ENCODE peak calls at places on chromosomes 3 and 15, in ten cellular contexts. One of them, this sample, is unnamed.

GRCh38 chr3:106397004-106397403 is 528.2 kb upstream of the CBLB start:
- ATAC-seq in A549: no peak
- ATAC-seq in DND-41: no peak
- ATAC-seq in pancreas: no peak
- ATAC-seq in heart right ventricle: no peak
- ATAC-seq in upper lobe of left lung: no peak
- ATAC-seq in psoas muscle: no peak
- ATAC-seq in left lung: no peak
- ATAC-seq in HCT116: no peak
- ATAC-seq in gastrocnemius medialis: no peak
- ATAC-seq in this sample: no peak

GRCh38 chr3:99246010-99246654 is 344.6 kb upstream of the DCBLD2 start:
- ATAC-seq in A549: no peak
- ATAC-seq in DND-41: no peak
- ATAC-seq in pancreas: no peak
- ATAC-seq in heart right ventricle: no peak
- ATAC-seq in upper lobe of left lung: no peak
- ATAC-seq in psoas muscle: no peak
- ATAC-seq in left lung: peak; percentile 41
- ATAC-seq in HCT116: no peak
- ATAC-seq in gastrocnemius medialis: no peak
- ATAC-seq in this sample: no peak

GRCh38 chr3:33044676-33045075 is 52.3 kb downstream of the GLB1 start:
- ATAC-seq in A549: no peak
- ATAC-seq in DND-41: no peak
- ATAC-seq in pancreas: no peak
- ATAC-seq in heart right ventricle: no peak
- ATAC-seq in upper lobe of left lung: no peak
- ATAC-seq in psoas muscle: no peak
- ATAC-seq in left lung: no peak
- ATAC-seq in HCT116: no peak
- ATAC-seq in gastrocnemius medialis: no peak
- ATAC-seq in this sample: no peak

GRCh38 chr3:182241777-182242556 is 530.2 kb downstream of the SOX2 start:
- ATAC-seq in A549: no peak
- ATAC-seq in DND-41: peak; percentile 57
- ATAC-seq in pancreas: peak; percentile 85
- ATAC-seq in heart right ventricle: peak; percentile 94
- ATAC-seq in upper lobe of left lung: peak; percentile 94
- ATAC-seq in psoas muscle: peak; percentile 88
- ATAC-seq in left lung: peak; percentile 77
- ATAC-seq in HCT116: no peak
- ATAC-seq in gastrocnemius medialis: peak; percentile 83
- ATAC-seq in this sample: peak; percentile 95

GRCh38 chr3:186411994-186412393 is 50.0 kb upstream of the DGKG start:
- ATAC-seq in A549: no peak
- ATAC-seq in DND-41: no peak
- ATAC-seq in pancreas: no peak
- ATAC-seq in heart right ventricle: no peak
- ATAC-seq in upper lobe of left lung: no peak
- ATAC-seq in psoas muscle: no peak
- ATAC-seq in left lung: no peak
- ATAC-seq in HCT116: no peak
- ATAC-seq in gastrocnemius medialis: no peak
- ATAC-seq in this sample: no peak

GRCh38 chr3:66378256-66378655 is 122.6 kb downstream of the LRIG1 start:
- ATAC-seq in A549: peak; percentile 58
- ATAC-seq in DND-41: peak; percentile 64
- ATAC-seq in pancreas: no peak
- ATAC-seq in heart right ventricle: no peak
- ATAC-seq in upper lobe of left lung: no peak
- ATAC-seq in psoas muscle: no peak
- ATAC-seq in left lung: no peak
- ATAC-seq in HCT116: peak; percentile 73
- ATAC-seq in gastrocnemius medialis: no peak
- ATAC-seq in this sample: no peak

GRCh38 chr15:77497942-77498361 is 77.3 kb downstream of the HMG20A start:
- ATAC-seq in A549: no peak
- ATAC-seq in DND-41: no peak
- ATAC-seq in pancreas: peak; percentile 23
- ATAC-seq in heart right ventricle: peak; percentile 62
- ATAC-seq in upper lobe of left lung: no peak
- ATAC-seq in psoas muscle: peak; percentile 84
- ATAC-seq in left lung: no peak
- ATAC-seq in HCT116: no peak
- ATAC-seq in gastrocnemius medialis: peak; percentile 68
- ATAC-seq in this sample: no peak

GRCh38 chr3:108724101-108724500 is 33.1 kb downstream of the RETNLB start:
- ATAC-seq in A549: no peak
- ATAC-seq in DND-41: no peak
- ATAC-seq in pancreas: no peak
- ATAC-seq in heart right ventricle: no peak
- ATAC-seq in upper lobe of left lung: no peak
- ATAC-seq in psoas muscle: no peak
- ATAC-seq in left lung: no peak
- ATAC-seq in HCT116: no peak
- ATAC-seq in gastrocnemius medialis: no peak
- ATAC-seq in this sample: no peak

GRCh38 chr3:107488942-107489341 is 33.8 kb upstream of the BBX start:
- ATAC-seq in A549: no peak
- ATAC-seq in DND-41: no peak
- ATAC-seq in pancreas: no peak
- ATAC-seq in heart right ventricle: no peak
- ATAC-seq in upper lobe of left lung: no peak
- ATAC-seq in psoas muscle: no peak
- ATAC-seq in left lung: no peak
- ATAC-seq in HCT116: no peak
- ATAC-seq in gastrocnemius medialis: no peak
- ATAC-seq in this sample: no peak

GRCh38 chr3:5239602-5240001 is 52.1 kb downstream of the EDEM1 start:
- ATAC-seq in A549: no peak
- ATAC-seq in DND-41: no peak
- ATAC-seq in pancreas: no peak
- ATAC-seq in heart right ventricle: no peak
- ATAC-seq in upper lobe of left lung: no peak
- ATAC-seq in psoas muscle: no peak
- ATAC-seq in left lung: no peak
- ATAC-seq in HCT116: no peak
- ATAC-seq in gastrocnemius medialis: no peak
- ATAC-seq in this sample: no peak

GRCh38 chr3:49802719-49803463 is at the start of gene INKA1:
- ATAC-seq in A549: peak; percentile 85
- ATAC-seq in DND-41: peak; percentile 81
- ATAC-seq in pancreas: peak; percentile 93
- ATAC-seq in heart right ventricle: peak; percentile 86
- ATAC-seq in upper lobe of left lung: peak; percentile 95
- ATAC-seq in psoas muscle: peak; percentile 89
- ATAC-seq in left lung: peak; percentile 92
- ATAC-seq in HCT116: peak; percentile 85
- ATAC-seq in gastrocnemius medialis: peak; percentile 82
- ATAC-seq in this sample: peak; percentile 88

GRCh38 chr3:49801160-49801559 is 1.5 kb upstream of the CDHR4 start:
- ATAC-seq in A549: no peak
- ATAC-seq in DND-41: no peak
- ATAC-seq in pancreas: no peak
- ATAC-seq in heart right ventricle: no peak
- ATAC-seq in upper lobe of left lung: no peak
- ATAC-seq in psoas muscle: no peak
- ATAC-seq in left lung: no peak
- ATAC-seq in HCT116: no peak
- ATAC-seq in gastrocnemius medialis: no peak
- ATAC-seq in this sample: no peak

GRCh38 chr3:49804141-49805041 is 1.3 kb downstream of the INKA1 start:
- ATAC-seq in A549: no peak
- ATAC-seq in DND-41: no peak
- ATAC-seq in pancreas: no peak
- ATAC-seq in heart right ventricle: no peak
- ATAC-seq in upper lobe of left lung: no peak
- ATAC-seq in psoas muscle: no peak
- ATAC-seq in left lung: no peak
- ATAC-seq in HCT116: no peak
- ATAC-seq in gastrocnemius medialis: no peak
- ATAC-seq in this sample: no peak

GRCh38 chr3:49805367-49805782 is 2.3 kb downstream of the INKA1 start:
- ATAC-seq in A549: no peak
- ATAC-seq in DND-41: peak; percentile 16
- ATAC-seq in pancreas: no peak
- ATAC-seq in heart right ventricle: peak; percentile 82
- ATAC-seq in upper lobe of left lung: no peak
- ATAC-seq in psoas muscle: peak; percentile 79
- ATAC-seq in left lung: peak; percentile 34
- ATAC-seq in HCT116: no peak
- ATAC-seq in gastrocnemius medialis: peak; percentile 81
- ATAC-seq in this sample: peak; percentile 52

GRCh38 chr3:49803464-49804140 is 541 bp downstream of the INKA1 start:
- ATAC-seq in A549: peak; percentile 51
- ATAC-seq in DND-41: peak; percentile 11
- ATAC-seq in pancreas: no peak
- ATAC-seq in heart right ventricle: no peak
- ATAC-seq in upper lobe of left lung: peak; percentile 34
- ATAC-seq in psoas muscle: peak; percentile 28
- ATAC-seq in left lung: no peak
- ATAC-seq in HCT116: peak; percentile 29
- ATAC-seq in gastrocnemius medialis: peak; percentile 15
- ATAC-seq in this sample: peak; percentile 27
- H3K27ac ChIP-seq in A549: peak overlapping the region; percentile 88
- H3K27ac ChIP-seq in DND-41: no peak overlapping the region
- H3K27ac ChIP-seq in pancreas: peak overlapping the region; percentile 39
- H3K27ac ChIP-seq in heart right ventricle: peak overlapping the region; percentile 99
- H3K27ac ChIP-seq in upper lobe of left lung: peak overlapping the region; percentile 94
- H3K27ac ChIP-seq in psoas muscle: peak overlapping the region; percentile 93
- H3K27ac ChIP-seq in left lung: peak overlapping the region; percentile 89
- H3K27ac ChIP-seq in HCT116: peak overlapping the region; percentile 50
- H3K27ac ChIP-seq in gastrocnemius medialis: peak overlapping the region; percentile 89
- H3K27ac ChIP-seq in this sample: peak overlapping the region; percentile 94

DNA sequence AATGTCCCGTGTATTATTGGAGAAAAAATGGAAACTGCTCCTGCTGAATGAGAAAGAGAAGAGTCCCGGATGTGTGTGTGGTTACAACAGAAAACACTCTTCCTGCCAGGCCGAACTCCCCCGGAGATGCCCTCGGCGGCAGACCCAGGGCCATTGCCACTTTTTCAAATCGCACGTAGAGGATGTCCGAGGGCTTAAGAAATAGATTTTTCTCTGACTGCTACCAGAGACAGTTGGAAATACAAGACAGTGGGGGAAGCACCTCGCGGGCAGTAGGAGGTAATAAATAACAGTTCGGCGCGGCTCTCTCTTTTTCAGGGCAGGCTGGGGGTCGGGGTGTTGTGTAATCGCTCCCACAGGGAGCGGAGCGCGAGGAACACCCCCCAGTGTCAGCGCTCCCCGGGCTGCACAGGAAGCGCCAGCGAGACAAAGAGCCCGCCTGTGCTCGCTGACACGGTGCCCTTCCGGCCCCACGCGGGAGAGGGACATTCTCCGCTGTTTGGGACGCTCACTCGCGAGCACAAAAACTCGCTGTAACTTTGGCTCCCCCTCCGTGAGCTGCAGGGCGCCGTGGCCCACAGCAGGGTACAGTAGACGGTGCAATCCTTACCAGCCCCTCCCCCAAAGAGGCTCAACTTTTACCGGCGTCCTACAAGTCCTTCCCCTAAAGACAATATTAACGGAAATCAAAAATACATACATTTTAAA is 1.1 kb downstream of the VGLL4 start:
- ATAC-seq in A549: peak; percentile 76
- ATAC-seq in DND-41: peak; percentile 73
- ATAC-seq in pancreas: peak; percentile 79
- ATAC-seq in heart right ventricle: peak; percentile 86
- ATAC-seq in upper lobe of left lung: peak; percentile 85
- ATAC-seq in psoas muscle: peak; percentile 83
- ATAC-seq in left lung: peak; percentile 77
- ATAC-seq in HCT116: peak; percentile 64
- ATAC-seq in gastrocnemius medialis: peak; percentile 60
- ATAC-seq in this sample: peak; percentile 76
- TF ChIP-seq CTCF in A549: no peak
- TF ChIP-seq CTCF in DND-41: no peak
- TF ChIP-seq CTCF in pancreas: no peak
- TF ChIP-seq CTCF in heart right ventricle: peak; percentile 2
- TF ChIP-seq CTCF in upper lobe of left lung: no peak
- TF ChIP-seq CTCF in psoas muscle: no peak
- TF ChIP-seq CTCF in left lung: no peak
- TF ChIP-seq CTCF in HCT116: no peak
- TF ChIP-seq CTCF in gastrocnemius medialis: no peak
- TF ChIP-seq CTCF in this sample: peak; percentile 33

DNA sequence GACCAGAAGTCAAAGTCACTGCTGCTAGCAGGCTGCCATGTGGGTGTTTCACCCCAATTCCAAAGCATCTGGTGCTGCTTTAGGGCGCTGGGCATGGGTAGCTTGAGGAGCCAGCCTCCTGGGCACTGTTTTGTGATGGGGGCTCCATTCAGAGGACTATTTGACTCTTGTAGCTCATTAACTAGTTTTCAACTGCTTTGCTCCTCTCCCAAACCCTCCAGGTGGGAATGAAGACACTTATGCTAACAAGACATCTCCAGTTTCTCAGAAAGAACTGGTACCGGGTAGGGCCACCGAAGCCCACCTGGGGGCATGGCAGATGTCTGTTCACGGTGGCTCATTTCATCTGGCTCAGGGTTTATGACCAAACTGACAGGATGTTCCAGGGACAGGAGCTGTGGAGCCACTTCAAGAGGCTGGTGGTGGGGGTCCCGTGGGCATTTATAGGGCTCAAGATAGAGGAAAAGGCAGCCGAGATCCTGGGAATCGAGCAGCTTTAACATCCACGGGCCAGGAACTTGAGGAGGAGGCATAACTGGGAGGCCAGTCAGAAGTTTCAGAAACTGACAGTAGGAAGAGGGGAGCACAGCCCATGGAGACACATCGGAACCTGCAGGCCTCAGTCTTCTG is 17.7 kb downstream of the AMOTL2 start:
- ATAC-seq in A549: no peak
- ATAC-seq in DND-41: no peak
- ATAC-seq in pancreas: no peak
- ATAC-seq in heart right ventricle: no peak
- ATAC-seq in upper lobe of left lung: no peak
- ATAC-seq in psoas muscle: no peak
- ATAC-seq in left lung: no peak
- ATAC-seq in HCT116: no peak
- ATAC-seq in gastrocnemius medialis: no peak
- ATAC-seq in this sample: no peak
- H3K4me1 ChIP-seq in A549: peaks cover 100% of the 10 kb centered on the region
- H3K4me1 ChIP-seq in DND-41: no peaks in the 10 kb centered on the region
- H3K4me1 ChIP-seq in pancreas: peaks cover 36% of the 10 kb centered on the region
- H3K4me1 ChIP-seq in heart right ventricle: peaks cover 73% of the 10 kb centered on the region
- H3K4me1 ChIP-seq in upper lobe of left lung: peaks cover 93% of the 10 kb centered on the region
- H3K4me1 ChIP-seq in psoas muscle: peaks cover 94% of the 10 kb centered on the region
- H3K4me1 ChIP-seq in left lung: peaks cover 37% of the 10 kb centered on the region
- H3K4me1 ChIP-seq in HCT116: peaks cover 43% of the 10 kb centered on the region
- H3K4me1 ChIP-seq in gastrocnemius medialis: peaks cover 88% of the 10 kb centered on the region
- H3K4me1 ChIP-seq in this sample: peaks cover 19% of the 10 kb centered on the region

DNA sequence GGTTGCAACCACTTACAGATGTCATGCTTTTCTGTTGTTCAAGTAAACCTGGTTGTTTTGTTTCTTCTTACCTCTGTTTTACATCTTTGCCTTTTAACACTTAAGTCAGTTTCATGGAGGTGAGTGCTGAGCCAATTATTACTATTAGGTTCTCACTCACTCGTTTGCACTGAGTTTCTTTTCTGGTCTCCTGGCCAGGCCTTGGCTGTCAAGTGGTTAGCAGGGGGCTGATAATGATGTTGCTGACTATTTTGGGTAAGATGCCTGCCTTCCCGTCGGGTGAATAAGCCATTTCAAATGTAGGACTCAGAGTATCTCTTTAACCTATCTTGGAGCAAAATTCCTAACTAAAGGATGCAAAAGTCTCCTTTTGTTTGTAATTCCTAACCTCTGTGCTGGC is 78.5 kb downstream of the KLHL25 start:
- ATAC-seq in A549: no peak
- ATAC-seq in DND-41: no peak
- ATAC-seq in pancreas: no peak
- ATAC-seq in heart right ventricle: peak; percentile 68
- ATAC-seq in upper lobe of left lung: no peak
- ATAC-seq in psoas muscle: no peak
- ATAC-seq in left lung: no peak
- ATAC-seq in HCT116: no peak
- ATAC-seq in gastrocnemius medialis: no peak
- ATAC-seq in this sample: no peak
- H3K27ac ChIP-seq in A549: no peak overlapping the region
- H3K27ac ChIP-seq in DND-41: no peak overlapping the region
- H3K27ac ChIP-seq in pancreas: no peak overlapping the region
- H3K27ac ChIP-seq in heart right ventricle: peak overlapping the region; percentile 65
- H3K27ac ChIP-seq in upper lobe of left lung: no peak overlapping the region
- H3K27ac ChIP-seq in psoas muscle: no peak overlapping the region
- H3K27ac ChIP-seq in left lung: no peak overlapping the region
- H3K27ac ChIP-seq in HCT116: no peak overlapping the region
- H3K27ac ChIP-seq in gastrocnemius medialis: peak overlapping the region; percentile 14
- H3K27ac ChIP-seq in this sample: peak overlapping the region; percentile 29